ENCODE peak calls at places on chromosomes 2 and 18, in four cellular contexts. S is IMR-90, N is sigmoid colon, R is lower lobe of right lung. K is an unnamed sample.

GRCh38 chr2:104982111-104982510 is 55.8 kb upstream of the MRPS9 start:
- DNase-seq in R (no peak), S (no peak), N (no peak), K (no peak)

GRCh38 chr2:120760446-120761135 is 24.9 kb downstream of the GLI2 start:
- DNase-seq in R (peak; percentile 43), N (peak; percentile 79), S (peak; percentile 38), K (no peak)

GRCh38 chr2:144401036-144401435 is 118.9 kb downstream of the ZEB2 start:
- DNase-seq in S (no peak), R (no peak), N (no peak), K (no peak)

GRCh38 chr2:237097911-237098702 is 12.4 kb downstream of the COPS8 start:
- DNase-seq in R (no peak), S (peak; percentile 95), N (no peak), K (no peak)

GRCh38 chr2:236718207-236718992 is 148.8 kb downstream of the ACKR3 start:
- DNase-seq in S (peak; percentile 8), R (no peak), N (no peak), K (no peak)

GRCh38 chr2:231917280-231918088 is 8.7 kb downstream of the NPPC start:
- DNase-seq in S (no peak), R (peak; percentile 20), N (peak; percentile 55), K (no peak)

GRCh38 chr2:76978064-76978463 is 544.1 kb downstream of the LRRTM4 start:
- DNase-seq in R (no peak), S (no peak), N (no peak), K (no peak)

GRCh38 chr2:222862915-222863544 is 2.2 kb downstream of the ACSL3 start:
- DNase-seq in N (no peak), R (no peak), S (no peak), K (no peak)

GRCh38 chr18:10230072-10230471 is 224.4 kb upstream of the APCDD1 start:
- DNase-seq in R (no peak), N (no peak), S (peak; percentile 83), K (peak; percentile 84)

GRCh38 chr2:128690431-128690830 is 371.8 kb upstream of the HS6ST1 start:
- DNase-seq in S (no peak), R (no peak), N (no peak), K (no peak)

GRCh38 chr2:194883711-194884110 is 773.3 kb upstream of the SLC39A10 start:
- DNase-seq in R (no peak), S (no peak), N (no peak), K (no peak)

GRCh38 chr2:207223051-207223450 is 57.3 kb upstream of the KLF7 start:
- DNase-seq in N (no peak), R (no peak), S (peak; percentile 87), K (peak; percentile 39)

GRCh38 chr2:231189571-231190495 is 8.6 kb upstream of the ARMC9 start:
- DNase-seq in R (peak; percentile 69), S (no peak), N (peak; percentile 79), K (peak; percentile 93)

GRCh38 chr2:42223067-42223636 is 54.0 kb downstream of the EML4 start:
- DNase-seq in N (no peak), R (no peak), S (no peak), K (no peak)

GRCh38 chr2:36675579-36675978 is 20.9 kb upstream of the VIT start:
- DNase-seq in R (no peak), N (no peak), S (no peak), K (no peak)

GRCh38 chr2:181779288-181779871 is 99.1 kb upstream of the NEUROD1 start:
- DNase-seq in R (no peak), N (no peak), S (no peak), K (no peak)

GRCh38 chr2:1509271-1509995 is 96.2 kb downstream of the TPO start:
- DNase-seq in S (no peak), R (peak; percentile 32), N (peak; percentile 44), K (no peak)

GRCh38 chr2:84879595-84880394 is 1.1 kb downstream of the TRABD2A start:
- DNase-seq in R (no peak), N (no peak), S (no peak), K (no peak)

GRCh38 chr2:121429119-121429903 is 101.4 kb upstream of the RNU4ATAC start:
- DNase-seq in S (peak; percentile 51), N (no peak), R (no peak), K (no peak)

GRCh38 chr2:226115102-226115831 is 684.4 kb downstream of the IRS1 start:
- DNase-seq in R (no peak), S (peak; percentile 99), N (no peak), K (no peak)

GRCh38 chr18:61569176-61569892 is 236.1 kb downstream of the CDH20 start:
- DNase-seq in R (no peak), S (peak; percentile 80), N (no peak), K (no peak)

GRCh38 chr2:128812183-128812940 is 493.7 kb upstream of the HS6ST1 start:
- DNase-seq in N (no peak), R (no peak), S (no peak), K (peak; percentile 62)

GRCh38 chr2:122028371-122029102 is 273.1 kb downstream of the TSN start:
- DNase-seq in N (no peak), R (no peak), S (peak; percentile 81), K (no peak)

GRCh38 chr2:158034198-158034831 is 67.4 kb upstream of the UPP2 start:
- DNase-seq in N (no peak), S (peak; percentile 48), R (no peak), K (no peak)

GRCh38 chr2:179898873-179899272 is 37.5 kb upstream of the ZNF385B start:
- DNase-seq in R (no peak), S (peak; percentile 17), N (no peak), K (no peak)

GRCh38 chr2:176272870-176273269 is 3.6 kb downstream of the MTX2 start:
- DNase-seq in R (no peak), S (no peak), N (no peak), K (no peak)

GRCh38 chr2:39411186-39411944 is 25.7 kb downstream of the MAP4K3 start:
- DNase-seq in S (peak; percentile 96), R (no peak), N (no peak), K (no peak)

GRCh38 chr2:28356095-28356911 is 36.4 kb upstream of the FOSL2 start:
- DNase-seq in S (peak; percentile 91), N (peak; percentile 97), R (peak; percentile 78), K (peak; percentile 96)

GRCh38 chr2:169997140-169997887 is 170.1 kb downstream of the UBR3 start:
- DNase-seq in S (no peak), R (no peak), N (no peak), K (no peak)

GRCh38 chr2:100242416-100242815 is 79.9 kb downstream of the LONRF2 start:
- DNase-seq in N (no peak), R (no peak), S (peak; percentile 74), K (no peak)

GRCh38 chr2:157898591-157898996 is 22.5 kb upstream of the ACVR1 start:
- DNase-seq in S (peak; percentile 95), R (no peak), N (peak; percentile 69), K (no peak)

GRCh38 chr2:111709321-111709720 is 174.7 kb downstream of the ANAPC1 start:
- DNase-seq in R (no peak), N (no peak), S (no peak), K (no peak)

GRCh38 chr2:119254601-119255080 is 31.0 kb downstream of the STEAP3 start:
- DNase-seq in S (no peak), R (no peak), N (no peak), K (no peak)

DNA sequence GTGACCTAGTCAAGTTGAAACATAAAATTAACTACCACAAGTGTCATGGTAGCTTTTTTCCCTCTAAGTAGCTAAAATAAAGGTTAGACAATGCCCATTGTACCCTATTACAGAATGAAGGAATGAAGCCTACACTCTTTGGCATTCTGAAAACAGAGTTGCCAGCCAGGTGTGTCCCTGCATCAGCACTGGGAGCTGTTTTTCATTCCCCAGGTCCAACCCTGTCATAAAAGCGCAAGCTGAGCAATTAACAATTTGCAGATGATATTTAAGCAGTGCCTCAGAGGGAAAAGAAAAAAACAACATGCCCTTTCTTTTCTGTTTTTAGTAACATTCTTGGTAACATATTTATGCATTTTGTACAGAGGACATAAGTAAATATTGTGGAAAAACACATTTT is 46.8 kb upstream of the MGAT4A start:
- DNase-seq in N (no peak), S (no peak), R (no peak), K (no peak)
- H3K4me1 ChIP-seq in N (no peaks in the 10 kb centered on the region), S (no peaks in the 10 kb centered on the region), R (peaks cover 13% of the 10 kb centered on the region), K (no peaks in the 10 kb centered on the region)

GRCh38 chr2:210544191-210544590 is 12.2 kb upstream of the CPS1 start:
- DNase-seq in R (no peak), N (no peak), S (no peak), K (no peak)
- H3K4me3 ChIP-seq in R (no peak overlapping the region), N (no peak overlapping the region), S (no peak overlapping the region), K (no peak overlapping the region)

GRCh38 chr18:35247412-35248249 is 6.8 kb downstream of the ZNF397 start:
- DNase-seq in N (no peak), R (no peak), S (no peak), K (no peak)
- H3K36me3 ChIP-seq in N (peaks cover 40% of the 10 kb centered on the region), R (peaks cover 83% of the 10 kb centered on the region), S (peaks cover 59% of the 10 kb centered on the region), K (peaks cover 89% of the 10 kb centered on the region)

DNA sequence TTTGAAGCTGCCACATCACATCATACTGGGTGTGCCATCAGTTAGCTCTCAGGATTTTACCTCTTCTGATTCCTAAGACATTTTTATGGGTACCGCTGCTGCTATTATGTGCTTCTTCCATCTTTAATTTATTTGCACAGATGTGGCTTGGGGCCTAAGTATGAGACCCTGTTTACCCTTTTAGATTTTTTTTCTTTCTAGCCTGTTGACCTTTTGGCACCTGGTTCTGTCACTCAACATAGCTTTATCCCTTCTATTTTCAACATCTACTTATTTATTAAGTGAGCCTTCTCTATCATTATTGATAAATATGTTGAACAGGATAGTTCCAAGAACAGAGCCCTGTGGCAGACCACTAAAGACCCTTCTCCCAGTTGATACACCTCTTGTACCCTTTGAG is 57.0 kb downstream of the TET3 start:
- DNase-seq in S (no peak), N (no peak), R (no peak), K (no peak)
- H3K4me1 ChIP-seq in S (peaks cover 5% of the 10 kb centered on the region), N (no peaks in the 10 kb centered on the region), R (peaks cover 31% of the 10 kb centered on the region), K (peaks cover 15% of the 10 kb centered on the region)

DNA sequence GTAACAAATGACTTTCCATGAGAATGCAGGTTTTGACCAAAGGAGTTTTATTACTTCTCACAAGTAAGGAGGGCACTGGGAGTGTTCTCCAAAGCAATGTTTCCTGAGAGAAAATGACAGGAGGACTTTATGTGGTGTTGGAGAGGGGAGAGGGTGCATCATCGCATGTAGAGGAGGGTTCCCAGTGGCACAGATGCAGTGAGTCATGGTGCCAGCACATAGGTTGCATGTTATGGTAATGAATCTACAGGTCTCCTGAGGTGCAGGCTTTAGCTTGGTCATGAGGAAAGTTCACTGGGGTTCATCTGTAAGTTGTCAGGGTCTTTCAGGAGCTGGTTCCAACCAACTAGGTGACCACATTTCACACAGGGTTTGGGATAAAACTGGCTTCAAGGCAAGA is 30.4 kb downstream of the NAT8 start:
- DNase-seq in R (no peak), S (peak; percentile 31), N (no peak), K (no peak)
- H3K4me3 ChIP-seq in R (no peak overlapping the region), S (no peak overlapping the region), N (no peak overlapping the region), K (no peak overlapping the region)

DNA sequence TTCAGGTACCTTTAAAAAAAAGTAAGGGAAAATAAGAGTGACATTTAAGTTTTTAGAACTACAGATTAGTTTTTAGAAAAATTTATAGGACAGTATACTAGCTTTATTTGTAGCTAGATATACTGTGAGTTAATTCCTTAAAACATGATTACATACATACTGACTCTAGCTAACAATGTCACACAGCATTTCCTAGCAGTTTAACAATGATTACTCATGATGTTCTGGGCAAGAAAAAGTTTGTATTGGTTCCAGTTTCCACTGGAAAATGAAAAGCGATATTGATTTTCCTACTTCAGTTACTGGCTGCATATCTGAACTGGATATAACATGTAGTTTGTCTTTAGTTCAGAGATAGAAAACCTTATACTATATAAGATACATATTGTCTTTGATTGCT is 19.4 kb downstream of the SLC39A6 start:
- DNase-seq in R (no peak), N (no peak), S (no peak), K (no peak)
- H3K36me3 ChIP-seq in R (peaks cover 55% of the 10 kb centered on the region), N (peaks cover 16% of the 10 kb centered on the region), S (peaks cover 31% of the 10 kb centered on the region), K (peaks cover 30% of the 10 kb centered on the region)

GRCh38 chr2:190415794-190416729 is 7.9 kb downstream of the MFSD6 start:
- DNase-seq in R (no peak), S (no peak), N (no peak), K (no peak)
- H3K4me1 ChIP-seq in R (peaks cover 44% of the 10 kb centered on the region), S (peaks cover 2% of the 10 kb centered on the region), N (no peaks in the 10 kb centered on the region), K (peaks cover 69% of the 10 kb centered on the region)

K was measured in esophagus muscularis mucosa.